ENCODE peak calls at places on chromosome 14, in four cellular contexts. P, I, T and U are unnamed samples.
A peak's percentile ranks its signal among the peaks of the same experiment; 100 is the strongest.

GRCh38 chr14:101726954-101727302 is 34.6 kb upstream of the PPP2R5C start:
- DNase-seq in P (no peak), I (no peak), T (no peak), U (no peak)

GRCh38 chr14:28661171-28661772 is 105.3 kb upstream of the FOXG1 start:
- DNase-seq in P (no peak), I (no peak), T (no peak), U (no peak)

GRCh38 chr14:22871200-22871961 is at the start of gene LRP10:
- DNase-seq in P (peak; percentile 85), I (peak; percentile 82), T (peak; percentile 95), U (peak; percentile 86)

GRCh38 chr14:63896278-63896720 is 43.5 kb downstream of the SYNE2 start:
- DNase-seq in P (peak; percentile 12), I (no peak), T (peak; percentile 82), U (no peak)

GRCh38 chr14:77458249-77458950 is 507 bp downstream of the AHSA1 start:
- DNase-seq in P (no peak), I (peak; percentile 23), T (peak; percentile 24), U (peak; percentile 56)

GRCh38 chr14:104315169-104315568 is 176.8 kb downstream of the KIF26A start:
- DNase-seq in P (no peak), I (no peak), T (no peak), U (no peak)

GRCh38 chr14:77120771-77121743 is 20.5 kb downstream of the ZDHHC22 start:
- DNase-seq in P (no peak), I (peak; percentile 51), T (no peak), U (peak; percentile 27)

GRCh38 chr14:32244404-32244803 is 41.3 kb upstream of the RNU6-8 start:
- DNase-seq in P (no peak), I (no peak), T (no peak), U (no peak)

GRCh38 chr14:61644185-61644584 is 51.1 kb upstream of the HIF1A start:
- DNase-seq in P (no peak), I (no peak), T (no peak), U (no peak)

GRCh38 chr14:71739273-71739990 is 192.8 kb upstream of the RGS6 start:
- DNase-seq in P (peak; percentile 54), I (no peak), T (no peak), U (no peak)

GRCh38 chr14:104806625-104807465 is 5.9 kb downstream of the ZBTB42 start:
- DNase-seq in P (no peak), I (no peak), T (no peak), U (peak; percentile 11)

GRCh38 chr14:52059614-52060013 is 9.2 kb downstream of the NID2 start:
- DNase-seq in P (no peak), I (no peak), T (no peak), U (no peak)

GRCh38 chr14:73661872-73662271 is 17.1 kb downstream of the DNAL1 start:
- DNase-seq in P (no peak), I (no peak), T (no peak), U (no peak)

GRCh38 chr14:104262515-104263514 is 124.4 kb downstream of the KIF26A start:
- DNase-seq in P (no peak), I (no peak), T (no peak), U (no peak)

GRCh38 chr14:104889374-104889755 is 24.3 kb downstream of the CEP170B start:
- DNase-seq in P (no peak), I (no peak), T (no peak), U (no peak)

GRCh38 chr14:95146079-95146771 is 11.1 kb downstream of the DICER1 start:
- DNase-seq in P (no peak), I (no peak), T (no peak), U (no peak)

GRCh38 chr14:71324767-71325272 is 417.6 kb downstream of the PCNX1 start:
- DNase-seq in P (no peak), I (no peak), T (no peak), U (peak; percentile 56)

GRCh38 chr14:89243765-89244164 is 173.3 kb downstream of the FOXN3 start:
- DNase-seq in P (no peak), I (no peak), T (no peak), U (no peak)

GRCh38 chr14:54758041-54758440 is 144.6 kb downstream of the GCH1 start:
- DNase-seq in P (no peak), I (no peak), T (no peak), U (no peak)

GRCh38 chr14:24630872-24631477 is 3.0 kb downstream of the GZMB start:
- DNase-seq in P (no peak), I (no peak), T (no peak), U (no peak)

GRCh38 chr14:67018720-67019119 is 170.5 kb upstream of the GARIN2 start:
- DNase-seq in P (no peak), I (no peak), T (no peak), U (no peak)

GRCh38 chr14:47179906-47180305 is 495.5 kb downstream of the MDGA2 start:
- DNase-seq in P (no peak), I (no peak), T (no peak), U (no peak)

GRCh38 chr14:53531151-53531550 is 378.0 kb upstream of the DDHD1 start:
- DNase-seq in P (no peak), I (no peak), T (no peak), U (no peak)

GRCh38 chr14:79914595-79914994 is 296.7 kb downstream of the DIO2 start:
- DNase-seq in P (no peak), I (no peak), T (no peak), U (no peak)

GRCh38 chr14:69039287-69039628 is 60.2 kb upstream of the ACTN1 start:
- DNase-seq in P (peak; percentile 44), I (no peak), T (no peak), U (no peak)

DNA sequence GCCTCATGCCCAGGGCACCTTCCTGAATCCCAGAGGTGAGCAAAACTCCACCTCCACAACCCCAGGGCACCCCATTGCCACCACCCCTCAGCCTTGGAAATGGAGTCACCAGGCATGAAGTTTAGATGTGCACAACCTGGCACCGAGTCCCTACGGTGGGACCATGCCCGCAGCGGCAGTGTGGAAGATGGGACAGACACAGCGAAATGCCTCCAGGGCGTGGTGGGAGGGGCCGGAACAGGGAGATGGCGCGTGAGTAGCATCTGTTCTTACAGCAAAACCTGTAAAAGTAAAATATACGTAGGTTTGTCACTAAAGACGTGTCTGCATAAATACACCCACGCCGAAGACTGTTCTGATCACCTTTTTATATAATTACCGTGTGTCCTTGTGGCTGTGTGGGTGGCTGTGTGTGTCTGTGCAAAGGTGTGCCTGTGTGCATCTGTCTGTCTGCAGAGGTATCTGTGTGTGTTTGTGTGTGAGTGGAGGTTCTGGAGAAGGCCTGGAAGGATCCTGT is 17.4 kb upstream of the DEGS2 start:
- DNase-seq in P (no peak), I (no peak), T (no peak), U (no peak)
- H3K9me3 ChIP-seq in P (no peaks in the 10 kb centered on the region), I (no peaks in the 10 kb centered on the region), T (no peaks in the 10 kb centered on the region), U (no peaks in the 10 kb centered on the region)

DNA sequence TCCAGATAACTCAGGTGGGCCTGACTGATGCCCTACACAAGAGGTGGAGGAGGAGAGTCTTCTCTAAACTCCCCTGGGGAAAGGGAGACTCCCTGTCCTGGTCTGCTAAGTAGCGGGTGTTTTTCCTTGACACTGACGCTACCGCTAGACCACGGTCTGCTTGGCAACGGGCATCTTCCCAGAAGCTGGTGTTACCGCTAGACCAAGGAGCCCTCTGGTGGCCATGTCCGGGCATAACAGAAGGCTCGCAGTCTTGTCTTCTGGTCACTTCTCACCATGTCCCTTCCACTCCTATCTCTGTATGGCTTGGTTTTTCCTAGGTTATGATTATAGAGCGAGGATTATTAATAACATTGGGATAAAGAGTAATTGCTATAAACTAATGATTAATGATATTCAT is 965.5 kb downstream of the TMEM121 start:
- DNase-seq in P (no peak), I (peak; percentile 35), T (no peak), U (no peak)
- H3K9me3 ChIP-seq in P (no peaks in the 10 kb centered on the region), I (no peaks in the 10 kb centered on the region), T (no peaks in the 10 kb centered on the region), U (no peaks in the 10 kb centered on the region)

GRCh38 chr14:38187475-38187874 is 20.2 kb upstream of the SSTR1 start:
- DNase-seq in P (no peak), I (no peak), T (no peak), U (no peak)
- H3K9me3 ChIP-seq in P (no peaks in the 10 kb centered on the region), I (no peaks in the 10 kb centered on the region), T (no peaks in the 10 kb centered on the region), U (no peaks in the 10 kb centered on the region)

GRCh38 chr14:45790293-45790692 is 537.3 kb upstream of the MIS18BP1 start:
- DNase-seq in P (no peak), I (no peak), T (no peak), U (no peak)
- H3K9me3 ChIP-seq in P (peaks cover 18% of the 10 kb centered on the region), I (no peaks in the 10 kb centered on the region), T (no peaks in the 10 kb centered on the region), U (no peaks in the 10 kb centered on the region)

GRCh38 chr14:60508363-60508706 is 611 bp upstream of the SIX6 start:
- DNase-seq in P (no peak), I (no peak), T (no peak), U (no peak)
- H3K9me3 ChIP-seq in P (no peaks in the 10 kb centered on the region), I (no peaks in the 10 kb centered on the region), T (no peaks in the 10 kb centered on the region), U (no peaks in the 10 kb centered on the region)

GRCh38 chr14:36663404-36664321 is 2.0 kb downstream of the PAX9 start:
- DNase-seq in P (no peak), I (no peak), T (no peak), U (no peak)

GRCh38 chr14:36661506-36662257 is at the start of gene PAX9:
- DNase-seq in P (peak; percentile 81), I (peak; percentile 82), T (peak; percentile 46), U (no peak)

GRCh38 chr14:36660736-36661505 is 739 bp upstream of the PAX9 start:
- DNase-seq in P (no peak), I (peak; percentile 35), T (no peak), U (no peak)

GRCh38 chr14:36662543-36663403 is 1.1 kb downstream of the PAX9 start:
- DNase-seq in P (no peak), I (no peak), T (no peak), U (no peak)

DNA sequence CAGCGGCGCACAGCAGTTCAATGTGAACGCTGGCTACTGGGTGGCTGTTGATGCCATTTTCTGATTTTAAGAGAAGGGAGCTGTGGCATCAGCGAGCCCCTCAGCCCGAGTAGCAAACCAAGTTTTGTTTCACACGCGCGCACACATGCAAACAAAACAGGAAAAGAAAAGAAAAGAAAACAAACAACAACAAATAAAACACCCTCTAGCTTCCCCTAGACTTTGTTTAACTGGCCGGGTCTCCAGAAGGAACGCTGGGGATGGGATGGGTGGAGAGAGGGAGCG is 540 bp downstream of the PAX9 start:
- DNase-seq in P (no peak), I (no peak), T (no peak), U (no peak)
- H3K9me3 ChIP-seq in P (no peaks in the 10 kb centered on the region), I (no peaks in the 10 kb centered on the region), T (no peaks in the 10 kb centered on the region), U (no peaks in the 10 kb centered on the region)

DNA sequence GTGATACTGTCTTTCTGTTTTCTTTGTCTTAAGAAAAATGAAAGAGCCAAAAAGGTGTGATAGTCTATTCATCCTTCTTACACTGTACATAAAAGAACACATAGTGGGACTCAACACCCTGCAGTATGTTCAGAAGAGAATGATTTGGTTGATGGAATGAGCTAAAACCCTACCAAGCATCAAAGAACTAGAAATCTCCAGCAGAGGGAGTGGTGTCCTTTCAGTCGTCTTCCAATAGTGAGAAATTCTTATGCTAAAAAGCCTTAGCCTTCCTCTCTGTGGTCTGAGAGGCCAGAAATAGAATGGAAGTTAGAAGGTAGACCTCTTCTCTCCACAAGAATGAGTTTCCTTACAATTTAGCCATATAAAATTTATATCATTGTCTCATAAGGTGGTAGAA is 393.4 kb upstream of the SEL1L start:
- DNase-seq in P (no peak), I (peak; percentile 14), T (no peak), U (no peak)
- H3K9me3 ChIP-seq in P (no peaks in the 10 kb centered on the region), I (no peaks in the 10 kb centered on the region), T (no peaks in the 10 kb centered on the region), U (no peaks in the 10 kb centered on the region)